ENCODE peak calls at places on chromosome 17, in four cellular contexts. B is mammary epithelial cell, N is A549, I is left ventricle myocardium inferior. W is an unnamed sample.

GRCh38 chr17:57356722-57357391 is 100.5 kb downstream of the MSI2 start:
- DNase-seq in B (no peak), N (no peak), I (no peak), W (peak; percentile 55)

GRCh38 chr17:31684901-31685300 is 174.1 kb downstream of the COPRS start:
- DNase-seq in N (no peak), I (no peak), B (no peak), W (no peak)

GRCh38 chr17:31680126-31680525 is 178.9 kb downstream of the COPRS start:
- DNase-seq in I (no peak), N (no peak), B (no peak), W (peak; percentile 61)

GRCh38 chr17:71023631-71024030 is 854.3 kb downstream of the KCNJ2 start:
- DNase-seq in I (no peak), B (no peak), N (no peak), W (no peak)

GRCh38 chr17:76224321-76224852 is 15.9 kb downstream of the RNF157 start:
- DNase-seq in I (no peak), N (no peak), B (no peak), W (no peak)

GRCh38 chr17:27540300-27541105 is 84.3 kb downstream of the KSR1 start:
- DNase-seq in N (peak; percentile 81), I (peak; percentile 76), B (peak; percentile 49), W (no peak)

GRCh38 chr17:8991514-8992285 is 26.2 kb upstream of the PIK3R5 start:
- DNase-seq in B (peak; percentile 47), I (peak; percentile 29), N (peak; percentile 62), W (no peak)

GRCh38 chr17:16281351-16281750 is 64.3 kb downstream of the PIGL start:
- DNase-seq in I (no peak), B (peak; percentile 16), N (no peak), W (no peak)

GRCh38 chr17:75151893-75152292 is 2.4 kb downstream of the JPT1 start:
- DNase-seq in I (no peak), B (no peak), N (no peak), W (no peak)

GRCh38 chr17:35051183-35051578 is 12.3 kb downstream of the RFFL start:
- DNase-seq in I (no peak), B (no peak), N (no peak), W (peak; percentile 37)

GRCh38 chr17:39972271-39972670 is 8.3 kb upstream of the PSMD3 start:
- DNase-seq in N (no peak), I (no peak), B (no peak), W (no peak)

GRCh38 chr17:76529643-76530488 is 7.6 kb downstream of the CYGB start:
- DNase-seq in B (peak; percentile 38), N (no peak), I (peak; percentile 95), W (no peak)

GRCh38 chr17:1485311-1485747 is 7.2 kb downstream of the MYO1C start:
- DNase-seq in N (peak; percentile 48), B (no peak), I (peak; percentile 76), W (peak; percentile 80)

GRCh38 chr17:4497101-4497824 is 1.4 kb upstream of the SPNS2 start:
- DNase-seq in B (peak; percentile 42), I (no peak), N (peak; percentile 40), W (peak; percentile 71)

GRCh38 chr17:76641501-76641900 is 2.1 kb downstream of the ST6GALNAC1 start:
- DNase-seq in N (peak; percentile 71), I (no peak), B (peak; percentile 17), W (no peak)

GRCh38 chr17:73400915-73401545 is 89.2 kb upstream of the CDC42EP4 start:
- DNase-seq in I (no peak), B (no peak), N (no peak), W (no peak)

GRCh38 chr17:2482218-2482617 is 29.5 kb downstream of the METTL16 start:
- DNase-seq in B (no peak), N (no peak), I (no peak), W (no peak)

GRCh38 chr17:54754560-54754959 is 146.1 kb upstream of the TOM1L1 start:
- DNase-seq in B (no peak), I (no peak), N (no peak), W (no peak)

GRCh38 chr17:2070241-2071023 is 15.5 kb downstream of the HIC1 start:
- DNase-seq in B (no peak), I (no peak), N (no peak), W (peak; percentile 82)

GRCh38 chr17:83101805-83102480 is 22.5 kb downstream of the METRNL start:
- DNase-seq in N (no peak), I (no peak), B (no peak), W (no peak)

GRCh38 chr17:80750263-80750662 is 205.6 kb downstream of the RPTOR start:
- DNase-seq in N (no peak), I (no peak), B (no peak), W (no peak)

GRCh38 chr17:18992454-18993130 is 12.0 kb downstream of the FAM83G start:
- DNase-seq in B (no peak), I (no peak), N (no peak), W (no peak)

GRCh38 chr17:40433551-40434384 is 9.5 kb upstream of the IGFBP4 start:
- DNase-seq in I (no peak), B (no peak), N (peak; percentile 66), W (no peak)

GRCh38 chr17:58365980-58366595 is 14.1 kb upstream of the SUPT4H1 start:
- DNase-seq in I (no peak), B (no peak), N (no peak), W (no peak)

GRCh38 chr17:78918979-78919378 is 6.2 kb downstream of the TIMP2 start:
- DNase-seq in I (no peak), N (no peak), B (no peak), W (no peak)

GRCh38 chr17:39823407-39824054 is 40.6 kb downstream of the IKZF3 start:
- DNase-seq in N (no peak), B (no peak), I (no peak), W (no peak)

DNA sequence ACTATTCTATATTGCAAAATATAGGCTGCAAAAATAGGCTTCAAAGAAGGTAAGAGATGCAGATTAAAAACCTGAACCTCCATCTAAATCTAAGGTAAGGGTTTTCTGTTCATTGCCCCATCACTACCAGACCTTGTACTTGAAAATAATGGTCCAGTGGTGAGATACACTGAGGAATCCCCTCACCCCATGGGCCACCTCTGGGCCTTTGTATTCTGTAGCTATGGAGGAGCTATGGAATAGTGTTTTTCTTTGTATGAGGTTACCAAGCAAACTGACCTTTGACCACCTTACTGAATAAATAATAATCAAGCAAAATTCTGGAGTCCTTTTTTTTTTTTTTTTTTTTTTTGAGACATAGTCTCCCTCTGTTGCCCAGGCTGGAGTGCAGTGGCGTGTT is 4.8 kb upstream of the UBE2Z start:
- DNase-seq in I (no peak), N (no peak), B (no peak), W (no peak)
- TF ChIP-seq CTCF in I (no peak), N (no peak), B (no peak), W (no peak)

GRCh38 chr17:51734976-51735375 is 423.5 kb downstream of the CA10 start:
- DNase-seq in I (no peak), N (no peak), B (no peak), W (no peak)

GRCh38 chr17:51733166-51733565 is 425.3 kb downstream of the CA10 start:
- DNase-seq in I (no peak), N (no peak), B (no peak), W (no peak)

GRCh38 chr17:51731941-51732722 is 426.4 kb downstream of the CA10 start:
- DNase-seq in B (no peak), I (no peak), N (no peak), W (no peak)

GRCh38 chr17:51739245-51739886 is 419.1 kb downstream of the CA10 start:
- DNase-seq in B (no peak), N (no peak), I (no peak), W (no peak)

DNA sequence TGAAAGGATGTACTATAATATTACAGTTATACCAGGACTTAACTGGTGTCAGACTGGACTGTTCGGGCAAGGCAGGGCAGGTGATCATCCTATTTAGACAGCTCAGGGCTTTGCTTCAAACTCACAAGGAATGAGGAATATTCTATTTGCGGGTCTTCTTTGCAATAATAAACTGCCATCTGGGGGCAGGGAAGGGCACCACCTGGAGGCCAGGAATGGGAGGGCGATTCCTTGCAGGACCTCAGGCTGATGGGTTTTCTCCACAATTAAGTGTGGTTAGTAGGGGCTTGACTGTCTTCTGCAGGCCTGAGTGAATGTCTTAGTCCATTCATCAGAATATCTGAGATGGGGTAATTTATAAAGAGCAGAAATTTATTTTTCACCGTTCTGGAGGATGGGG is 424.1 kb downstream of the CA10 start:
- DNase-seq in N (no peak), I (no peak), B (no peak), W (peak; percentile 5)
- TF ChIP-seq CTCF in N (no peak), I (peak; percentile 31), B (peak; percentile 31), W (peak; percentile 21)

DNA sequence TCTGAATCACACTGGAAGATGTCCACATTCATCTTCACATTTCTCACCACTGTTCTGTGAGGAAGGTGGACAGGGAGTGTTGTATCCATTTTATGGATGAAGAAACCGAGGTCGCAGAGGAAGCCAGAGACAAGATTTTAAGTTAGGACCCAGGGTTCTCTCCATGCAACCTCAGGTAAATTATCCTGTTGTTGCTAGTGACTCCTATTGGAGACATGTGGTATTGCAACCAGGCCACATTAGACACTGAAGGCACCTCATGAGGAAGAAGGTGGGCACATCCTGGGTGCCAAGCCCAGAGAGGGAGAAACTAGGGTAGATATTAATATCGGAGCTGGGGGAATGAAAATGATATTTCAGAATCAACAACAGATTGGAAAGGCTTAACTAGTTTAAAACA is 8.5 kb upstream of the WNT9B start:
- DNase-seq in B (no peak), I (no peak), N (no peak), W (no peak)
- TF ChIP-seq CTCF in B (peak; percentile 61), I (peak; percentile 35), N (peak; percentile 40), W (no peak)

GRCh38 chr17:29565643-29566472 is 979 bp downstream of the ABHD15 start:
- DNase-seq in N (peak; percentile 70), I (no peak), B (no peak), W (peak; percentile 74)

GRCh38 chr17:29569245-29569950 is 897 bp downstream of the TP53I13 start:
- DNase-seq in N (no peak), I (no peak), B (peak; percentile 50), W (no peak)

GRCh38 chr17:29568331-29569244 is at the start of gene TP53I13:
- DNase-seq in I (peak; percentile 93), B (peak; percentile 74), N (peak; percentile 82), W (peak; percentile 96)

GRCh38 chr17:29566473-29567361 is at the start of gene ABHD15:
- DNase-seq in N (peak; percentile 84), B (peak; percentile 58), I (peak; percentile 63), W (peak; percentile 86)

GRCh38 chr17:29567362-29568330 is 809 bp upstream of the ABHD15 start:
- DNase-seq in I (peak; percentile 73), N (peak; percentile 90), B (peak; percentile 59), W (peak; percentile 92)
- TF ChIP-seq CTCF in I (peak; percentile 57), N (peak; percentile 53), B (peak; percentile 12), W (peak; percentile 29)